ENCODE peak calls at places on chromosomes 3 and 15, in ten cellular contexts. L is iris pigment epithelial cell, V is brain microvascular endothelial cell, F is activated T-helper 1 cell treated with Interleukin-2 at 50 U/mL for 16 hours, W is HEK293T, P is COLO829, Y is T-helper 1 cell, A is lower lobe of right lung, Z is hepatocyte, U is RWPE1. H is an unnamed sample.

GRCh38 chr3:194690501-194691372 is 5.1 kb downstream of the FAM43A start:
- DNase-seq in W (no peak), U (no peak), A (no peak), F (no peak), V (peak), L (peak), Z (no peak), P (no peak), Y (no peak), H (no peak)

GRCh38 chr3:119500265-119500664 is 1.9 kb downstream of the TIMMDC1 start:
- DNase-seq in V (no peak), Y (no peak), A (no peak), P (no peak), W (no peak), U (no peak), L (no peak), Z (no peak), F (no peak), H (no peak)

GRCh38 chr3:58377750-58378149 is 45.1 kb downstream of the PXK start:
- DNase-seq in L (no peak), Z (no peak), W (no peak), F (no peak), A (no peak), V (no peak), P (no peak), Y (no peak), U (no peak), H (no peak)

GRCh38 chr15:40308844-40309189 is 1.1 kb upstream of the PLCB2 start:
- DNase-seq in P (no peak), V (no peak), L (no peak), F (no peak), Y (no peak), W (no peak), U (no peak), Z (no peak), A (peak), H (no peak)

GRCh38 chr15:89824607-89824867 is 9.9 kb upstream of the ANPEP start:
- DNase-seq in V (no peak), Y (no peak), P (no peak), A (no peak), Z (no peak), U (no peak), L (no peak), F (no peak), W (no peak), H (no peak)

GRCh38 chr15:76346666-76347506 is 10.3 kb downstream of the ISL2 start:
- DNase-seq in U (peak), Y (no peak), P (no peak), V (no peak), A (no peak), F (no peak), L (no peak), W (peak), Z (peak), H (no peak)

GRCh38 chr3:107767897-107768605 is 245.3 kb downstream of the BBX start:
- DNase-seq in L (peak), V (no peak), F (no peak), Z (no peak), W (no peak), Y (no peak), U (no peak), A (no peak), P (no peak), H (no peak)

GRCh38 chr3:119918992-119919933 is 137.4 kb downstream of the NR1I2 start:
- DNase-seq in L (no peak), Z (no peak), P (no peak), F (no peak), Y (no peak), U (peak), W (no peak), V (no peak), A (no peak), H (no peak)

GRCh38 chr15:51547656-51548055 is 74.9 kb downstream of the DMXL2 start:
- DNase-seq in U (no peak), A (no peak), F (no peak), P (no peak), W (no peak), Y (no peak), Z (no peak), L (no peak), V (no peak), H (no peak)

GRCh38 chr3:5126586-5126985 is 4.5 kb downstream of the ARL8B start:
- DNase-seq in Y (no peak), F (no peak), P (no peak), U (no peak), L (peak), A (no peak), V (no peak), W (no peak), Z (peak), H (no peak)

GRCh38 chr3:72930754-72931153 is 42.9 kb downstream of the GXYLT2 start:
- DNase-seq in A (no peak), Z (no peak), Y (no peak), V (no peak), P (no peak), U (no peak), L (no peak), W (no peak), F (no peak), H (no peak)

GRCh38 chr3:114760679-114761078 is 386.4 kb downstream of the ZBTB20 start:
- DNase-seq in P (no peak), Y (no peak), Z (no peak), F (no peak), U (no peak), V (no peak), A (no peak), L (no peak), W (no peak), H (no peak)

GRCh38 chr15:97023131-97023844 is 692.8 kb downstream of the NR2F2 start:
- DNase-seq in Y (no peak), F (no peak), A (no peak), U (no peak), P (no peak), V (peak), W (no peak), L (peak), Z (no peak), H (no peak)

GRCh38 chr3:30941342-30941741 is 46.9 kb upstream of the GADL1 start:
- DNase-seq in Y (no peak), U (no peak), Z (no peak), P (no peak), A (no peak), F (no peak), W (no peak), L (no peak), V (no peak), H (no peak)

GRCh38 chr3:51718547-51719412 is 11.9 kb downstream of the GRM2 start:
- DNase-seq in U (peak), W (peak), A (peak), P (peak), Z (peak), V (peak), Y (no peak), L (peak), F (no peak), H (peak)

GRCh38 chr15:50109086-50109987 is 9.7 kb downstream of the ATP8B4 start:
- DNase-seq in V (peak), W (no peak), Y (no peak), F (no peak), L (peak), P (no peak), Z (no peak), A (no peak), U (no peak), H (no peak)

GRCh38 chr3:138939563-138940241 is 7.2 kb downstream of the FOXL2 start:
- DNase-seq in Z (no peak), P (no peak), U (no peak), A (no peak), Y (no peak), W (no peak), L (no peak), F (no peak), V (no peak), H (no peak)

GRCh38 chr3:128932516-128933212 is 53.2 kb downstream of the ACAD9 start:
- DNase-seq in A (no peak), Y (no peak), U (no peak), L (no peak), V (no peak), W (no peak), F (no peak), Z (no peak), P (no peak), H (no peak)

GRCh38 chr15:79358069-79358468 is 47.2 kb downstream of the TMED3 start:
- DNase-seq in V (no peak), W (no peak), P (no peak), Y (no peak), L (no peak), U (no peak), A (no peak), Z (no peak), F (no peak), H (no peak)

GRCh38 chr3:132405188-132405587 is 12.1 kb upstream of the DNAJC13 start:
- DNase-seq in F (no peak), L (peak), Z (no peak), P (no peak), V (no peak), W (no peak), Y (no peak), A (no peak), U (no peak), H (no peak)

GRCh38 chr15:50181206-50181982 is 602 bp upstream of the SLC27A2 start:
- DNase-seq in P (no peak), L (no peak), A (no peak), U (no peak), Y (no peak), Z (no peak), F (no peak), W (no peak), V (no peak), H (peak)

GRCh38 chr3:140771030-140771677 is 93.3 kb downstream of the TRIM42 start:
- DNase-seq in U (no peak), L (no peak), Z (no peak), F (no peak), W (no peak), V (no peak), P (no peak), Y (no peak), A (no peak), H (no peak)

GRCh38 chr3:188578579-188579363 is 424.8 kb downstream of the LPP start:
- DNase-seq in L (peak), Z (no peak), U (no peak), V (peak), A (peak), W (no peak), Y (no peak), P (no peak), F (no peak), H (no peak)

GRCh38 chr3:55669133-55669532 is 182.0 kb upstream of the WNT5A start:
- DNase-seq in Y (no peak), V (no peak), Z (no peak), P (no peak), A (no peak), L (no peak), U (peak), W (no peak), F (no peak), H (no peak)

GRCh38 chr3:63940389-63940757 is 28.2 kb upstream of the SCAANT1 start:
- DNase-seq in F (no peak), W (no peak), P (no peak), L (peak), Z (no peak), V (peak), U (peak), Y (no peak), A (no peak), H (no peak)

GRCh38 chr3:156654834-156655233 is 19.6 kb upstream of the TIPARP start:
- DNase-seq in W (no peak), Y (no peak), L (no peak), P (no peak), A (no peak), Z (no peak), U (no peak), V (no peak), F (no peak), H (no peak)

GRCh38 chr3:142912440-142913172 is 23.7 kb upstream of the PCOLCE2 start:
- DNase-seq in W (no peak), L (peak), U (no peak), P (no peak), A (no peak), V (no peak), Y (no peak), F (no peak), Z (no peak), H (no peak)

GRCh38 chr15:60396100-60396499 is 1.7 kb downstream of the ANXA2 start:
- DNase-seq in L (no peak), W (no peak), Z (no peak), P (no peak), V (no peak), F (no peak), U (no peak), Y (no peak), A (no peak), H (no peak)

GRCh38 chr3:107986505-107986904 is 104.3 kb downstream of the CD47 start:
- DNase-seq in Z (no peak), U (no peak), A (no peak), L (no peak), W (no peak), Y (no peak), V (no peak), F (no peak), P (no peak), H (no peak)

GRCh38 chr15:82081904-82082810 is 36.3 kb upstream of the MEX3B start:
- DNase-seq in A (no peak), Z (no peak), F (no peak), Y (no peak), L (peak), V (peak), U (no peak), P (no peak), W (peak), H (no peak)

GRCh38 chr3:105513042-105513441 is 146.3 kb downstream of the ALCAM start:
- DNase-seq in U (no peak), A (no peak), Y (no peak), Z (no peak), L (peak), W (no peak), P (peak), F (no peak), V (peak), H (no peak)

GRCh38 chr15:75945953-75946352 is 42.3 kb downstream of the FBXO22 start:
- DNase-seq in V (peak), Y (no peak), P (no peak), F (no peak), A (no peak), L (peak), U (no peak), W (no peak), Z (no peak), H (no peak)

GRCh38 chr15:64017082-64017588 is 29.1 kb downstream of the DAPK2 start:
- DNase-seq in W (no peak), Z (peak), Y (no peak), F (no peak), P (no peak), L (peak), U (peak), V (peak), A (no peak), H (no peak)

H was measured in NCI-H526.